ENCODE peak calls at places on chromosomes 13 and 19, in six cellular contexts. L is thoracic aorta; W is mesothelial cell of epicardium; C is HFFc6; B is activated CD8-positive, alpha-beta T cell treated with anti-CD3 and anti-CD28 coated beads for 36 hours; Z is kidney epithelial cell. A is an unnamed sample.

GRCh38 chr19:28914173-28914572 is 298.8 kb downstream of the UQCRFS1 start:
- DNase-seq in C (no peak), B (no peak), Z (no peak), L (no peak), W (no peak), A (no peak)

GRCh38 chr13:28528848-28529247 is 33.9 kb upstream of the FLT1 start:
- DNase-seq in C (no peak), Z (no peak), W (no peak), L (no peak), B (no peak), A (no peak)

GRCh38 chr13:44904982-44905381 is 84.3 kb downstream of the NUFIP1 start:
- DNase-seq in Z (peak; percentile 74), C (peak; percentile 97), W (no peak), L (peak; percentile 16), B (no peak), A (no peak)

GRCh38 chr19:10921909-10922637 is 6.4 kb downstream of the YIPF2 start:
- DNase-seq in Z (no peak), C (no peak), W (no peak), B (no peak), L (no peak), A (no peak)

GRCh38 chr19:813359-814107 is 8.2 kb downstream of the PLPPR3 start:
- DNase-seq in Z (no peak), B (no peak), W (no peak), L (no peak), C (no peak), A (no peak)

GRCh38 chr19:44447864-44448674 is at the start of gene ZNF229:
- DNase-seq in B (peak; percentile 94), L (peak; percentile 41), Z (peak; percentile 87), W (peak; percentile 54), C (peak; percentile 88), A (peak; percentile 69)

GRCh38 chr13:91017031-91017668 is 330.3 kb upstream of the MIR17HG start:
- DNase-seq in C (peak; percentile 2), Z (no peak), B (peak; percentile 51), L (no peak), W (no peak), A (no peak)

GRCh38 chr13:42064259-42064658 is 15.8 kb downstream of the DGKH start:
- DNase-seq in L (no peak), W (no peak), B (no peak), C (peak; percentile 43), Z (peak; percentile 84), A (no peak)

GRCh38 chr19:46351241-46352041 is 4.6 kb downstream of the PPP5C start:
- DNase-seq in W (no peak), C (peak; percentile 70), B (peak; percentile 57), L (peak; percentile 47), Z (no peak), A (no peak)

GRCh38 chr19:32711747-32712146 is 7.8 kb upstream of the TDRD12 start:
- DNase-seq in Z (no peak), L (no peak), C (no peak), W (no peak), B (no peak), A (no peak)

GRCh38 chr13:98089826-98090225 is 53.1 kb upstream of the FARP1 start:
- DNase-seq in B (no peak), L (no peak), Z (no peak), W (no peak), C (peak; percentile 20), A (no peak)

GRCh38 chr13:67366533-67366932 is 136.4 kb upstream of the PCDH9 start:
- DNase-seq in C (no peak), W (no peak), Z (no peak), L (no peak), B (no peak), A (no peak)

GRCh38 chr13:112708560-112709240 is 18.9 kb downstream of the ATP11A start:
- DNase-seq in B (no peak), W (no peak), L (no peak), C (no peak), Z (no peak), A (no peak)

GRCh38 chr19:1267441-1268391 is 1.4 kb upstream of the CIRBP start:
- DNase-seq in Z (no peak), L (no peak), C (peak; percentile 25), B (no peak), W (no peak), A (no peak)

GRCh38 chr13:80955487-80955886 is 614.6 kb upstream of the SPRY2 start:
- DNase-seq in C (no peak), B (no peak), W (no peak), L (no peak), Z (peak; percentile 5), A (no peak)

GRCh38 chr19:9958451-9958850 is 22.1 kb upstream of the OLFM2 start:
- DNase-seq in B (no peak), W (no peak), C (peak; percentile 97), L (no peak), Z (no peak), A (no peak)

GRCh38 chr13:24985102-24985501 is 110.8 kb upstream of the PABPC3 start:
- DNase-seq in Z (no peak), L (no peak), W (no peak), C (no peak), B (no peak), A (no peak)

GRCh38 chr13:112715715-112716460 is 26.1 kb downstream of the ATP11A start:
- DNase-seq in W (no peak), C (no peak), Z (no peak), L (no peak), B (no peak), A (no peak)

GRCh38 chr13:26502826-26503225 is 54.7 kb upstream of the WASF3 start:
- DNase-seq in C (peak; percentile 31), Z (no peak), B (peak; percentile 52), W (no peak), L (no peak), A (no peak)

GRCh38 chr19:10852098-10852800 is 4.0 kb downstream of the C19orf38 start:
- DNase-seq in L (no peak), C (peak; percentile 67), B (no peak), Z (no peak), W (no peak), A (no peak)

GRCh38 chr19:3649888-3650287 is 23.3 kb upstream of the CACTIN start:
- DNase-seq in L (no peak), W (no peak), Z (no peak), C (no peak), B (no peak), A (no peak)

GRCh38 chr13:82933986-82934385 is 948.3 kb downstream of the SLITRK1 start:
- DNase-seq in B (no peak), W (no peak), C (no peak), Z (no peak), L (no peak), A (no peak)

GRCh38 chr19:18406749-18407148 is 9.3 kb upstream of the LRRC25 start:
- DNase-seq in B (no peak), C (no peak), Z (no peak), L (no peak), W (no peak), A (no peak)

GRCh38 chr19:18412610-18413239 is 6.5 kb upstream of the SSBP4 start:
- DNase-seq in L (no peak), B (no peak), C (no peak), Z (no peak), W (no peak), A (no peak)

GRCh38 chr19:18408053-18408476 is 10.6 kb upstream of the LRRC25 start:
- DNase-seq in Z (peak; percentile 88), L (no peak), C (no peak), B (peak; percentile 62), W (no peak), A (peak; percentile 81)
- TF ChIP-seq CTCF in Z (peak; percentile 54), L (no peak), C (peak; percentile 72), B (peak; percentile 58), W (no peak), A (no peak)

GRCh38 chr13:103388839-103389238 is 322.6 kb upstream of the SLC10A2 start:
- DNase-seq in L (no peak), B (no peak), C (no peak), W (no peak), Z (no peak), A (no peak)
- TF ChIP-seq CTCF in L (no peak), B (no peak), C (no peak), W (no peak), Z (no peak), A (no peak)

GRCh38 chr13:39783051-39783450 is 127.6 kb downstream of the COG6 start:
- DNase-seq in B (no peak), L (no peak), Z (no peak), C (no peak), W (no peak), A (no peak)
- TF ChIP-seq CTCF in B (peak; percentile 31), L (no peak), Z (no peak), C (peak; percentile 51), W (peak; percentile 20), A (no peak)

DNA sequence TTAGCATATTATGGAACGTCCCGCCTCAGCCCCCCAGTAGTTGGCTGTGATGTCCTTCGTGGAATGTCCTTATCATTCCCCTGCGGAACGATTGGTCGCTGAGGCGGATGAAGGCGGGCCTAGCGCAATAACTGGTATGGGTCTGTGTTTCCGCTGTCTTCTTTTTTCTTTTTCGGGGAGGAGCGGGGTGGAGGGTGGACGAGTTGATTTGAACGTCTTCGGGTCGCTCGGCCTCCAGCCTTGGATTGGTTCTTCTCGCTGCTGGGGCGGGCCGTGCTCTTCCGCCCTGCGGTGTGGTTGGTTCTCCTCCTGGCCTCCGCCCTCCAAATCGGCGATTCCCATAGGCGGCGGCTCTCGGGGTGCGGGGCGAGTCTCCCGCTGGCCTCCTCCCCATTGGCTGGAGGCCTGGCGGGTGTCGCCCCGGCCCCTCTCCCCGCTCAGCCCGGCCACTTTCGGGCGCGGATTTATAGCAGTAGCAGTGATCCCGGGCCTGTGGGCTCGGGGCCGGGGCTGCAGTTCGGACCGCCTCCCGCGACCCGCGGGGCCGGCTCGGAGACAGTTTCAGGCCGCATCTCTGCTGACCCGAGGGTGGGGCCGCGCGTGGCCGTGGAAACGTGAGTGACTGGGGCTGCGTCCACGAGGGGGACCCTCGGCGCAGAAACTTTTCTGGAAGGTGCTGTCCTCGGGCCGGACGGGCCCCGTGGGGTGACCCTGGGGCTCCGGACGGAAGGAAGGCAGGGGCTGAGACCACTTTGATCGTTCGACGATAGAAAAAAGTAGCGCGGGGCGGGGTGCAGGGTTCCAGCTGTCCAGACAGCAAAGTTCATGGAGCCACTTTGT is 2.1 kb downstream of the ING1 start:
- DNase-seq in W (peak; percentile 95), B (peak; percentile 98), C (peak; percentile 100), Z (peak; percentile 98), L (peak; percentile 98), A (peak; percentile 88)
- TF ChIP-seq CTCF in W (no peak), B (no peak), C (peak; percentile 52), Z (no peak), L (peak; percentile 9), A (no peak)

GRCh38 chr19:19077103-19077502 is 13.3 kb downstream of the SLC25A42 start:
- DNase-seq in Z (no peak), C (no peak), L (no peak), W (no peak), B (no peak), A (no peak)

GRCh38 chr19:19081642-19082151 is 17.9 kb downstream of the SLC25A42 start:
- DNase-seq in Z (no peak), L (no peak), C (no peak), W (no peak), B (no peak), A (no peak)

GRCh38 chr19:19075126-19075525 is 11.3 kb downstream of the SLC25A42 start:
- DNase-seq in Z (no peak), B (no peak), W (no peak), C (no peak), L (no peak), A (no peak)

GRCh38 chr19:19079571-19079970 is 15.8 kb downstream of the SLC25A42 start:
- DNase-seq in Z (no peak), B (no peak), C (no peak), L (no peak), W (no peak), A (no peak)

GRCh38 chr19:19078801-19079200 is 15.0 kb downstream of the SLC25A42 start:
- DNase-seq in W (no peak), L (no peak), Z (no peak), B (no peak), C (no peak), A (no peak)
- TF ChIP-seq CTCF in W (no peak), L (no peak), Z (no peak), B (no peak), C (no peak), A (no peak)

A was measured in activated B cell treated with CpG ODN at 0.5 μM for 24 hours.